ENCODE peak calls at places on chromosomes 7 and 10, in nine cellular contexts. P is adrenal gland; X is lung; W is testis; Y is ascending aorta; E is OCI-LY7; K is right lobe of liver; M is psoas muscle; F is CD4-positive, alpha-beta T cell. H is an unnamed sample.

GRCh38 chr10:18469125-18469524 is 182.3 kb downstream of the NSUN6 start:
- DNase-seq in E (no peak), P (no peak), X (no peak), M (no peak), F (no peak), K (no peak), W (no peak), Y (no peak), H (no peak)

GRCh38 chr7:115844857-115845256 is 185.7 kb downstream of the TFEC start:
- DNase-seq in P (no peak), W (no peak), F (no peak), M (no peak), Y (no peak), K (no peak), X (no peak), E (no peak), H (no peak)

GRCh38 chr10:77105756-77106155 is 531.9 kb downstream of the KCNMA1 start:
- DNase-seq in P (no peak), X (no peak), Y (no peak), W (no peak), F (no peak), E (no peak), K (no peak), M (no peak), H (no peak)

GRCh38 chr7:82359426-82359825 is 84.2 kb downstream of the CACNA2D1 start:
- DNase-seq in F (no peak), M (no peak), X (no peak), K (no peak), W (no peak), Y (no peak), E (no peak), P (no peak), H (no peak)

GRCh38 chr7:47335071-47335470 is 246.8 kb downstream of the TNS3 start:
- DNase-seq in W (no peak), E (no peak), Y (no peak), K (no peak), M (no peak), X (no peak), P (no peak), F (no peak), H (no peak)

GRCh38 chr10:43913676-43914235 is 265.1 kb upstream of the ZNF32 start:
- DNase-seq in M (no peak), Y (no peak), P (no peak), W (no peak), F (no peak), K (no peak), E (peak; percentile 8), X (no peak), H (no peak)

GRCh38 chr7:50182734-50183133 is 89.7 kb upstream of the ZPBP start:
- DNase-seq in F (no peak), W (no peak), Y (no peak), E (no peak), X (no peak), K (no peak), M (no peak), P (no peak), H (no peak)

GRCh38 chr7:80790877-80791276 is 128.0 kb downstream of the SEMA3C start:
- DNase-seq in P (no peak), Y (no peak), M (no peak), E (no peak), W (peak; percentile 33), K (no peak), F (no peak), X (no peak), H (no peak)

GRCh38 chr7:25311346-25311745 is 83.1 kb upstream of the NPVF start:
- DNase-seq in W (no peak), Y (no peak), K (no peak), X (no peak), F (no peak), M (no peak), P (no peak), E (no peak), H (no peak)

GRCh38 chr7:100878013-100878412 is 3.1 kb downstream of the SRRT start:
- DNase-seq in K (no peak), W (no peak), M (no peak), Y (no peak), X (no peak), F (no peak), P (no peak), E (no peak), H (no peak)

GRCh38 chr7:76396039-76396732 is 13.3 kb downstream of the SSC4D start:
- DNase-seq in F (no peak), M (no peak), X (no peak), W (no peak), P (no peak), E (no peak), Y (no peak), K (no peak), H (no peak)

GRCh38 chr10:90020506-90020905 is 319.1 kb downstream of the KIF20B start:
- DNase-seq in F (no peak), W (no peak), E (no peak), M (no peak), X (no peak), P (no peak), K (no peak), Y (no peak), H (no peak)

GRCh38 chr10:1057106-1057657 is 997 bp downstream of the WDR37 start:
- DNase-seq in K (no peak), F (no peak), E (peak; percentile 36), M (no peak), X (no peak), Y (no peak), P (no peak), W (peak; percentile 29), H (no peak)

GRCh38 chr10:91049961-91050360 is 129.1 kb upstream of the ANKRD1 start:
- DNase-seq in X (no peak), P (no peak), W (no peak), K (no peak), Y (no peak), M (no peak), E (no peak), F (no peak), H (no peak)

GRCh38 chr7:109246330-109247077 is 676.8 kb downstream of the DNAJB9 start:
- DNase-seq in F (no peak), Y (no peak), K (no peak), E (no peak), X (no peak), M (no peak), W (peak; percentile 20), P (no peak), H (no peak)

GRCh38 chr10:9222917-9223316 is 1168.4 kb downstream of the GATA3 start:
- DNase-seq in E (no peak), K (no peak), X (no peak), M (no peak), F (no peak), P (no peak), W (no peak), Y (no peak), H (no peak)

GRCh38 chr10:58439632-58440364 is 54.6 kb downstream of the TFAM start:
- DNase-seq in K (no peak), W (no peak), P (no peak), X (no peak), E (no peak), F (no peak), Y (no peak), M (no peak), H (no peak)

GRCh38 chr10:35643151-35643975 is 1.3 kb upstream of the FZD8 start:
- DNase-seq in K (peak; percentile 81), X (peak; percentile 65), M (peak; percentile 77), E (no peak), P (peak; percentile 70), F (no peak), W (peak; percentile 89), Y (peak; percentile 31), H (no peak)

GRCh38 chr7:44087914-44088838 is 5.8 kb upstream of the POLM start:
- DNase-seq in W (peak; percentile 63), P (no peak), Y (peak; percentile 67), E (no peak), M (peak; percentile 84), X (no peak), K (peak; percentile 83), F (no peak), H (no peak)

DNA sequence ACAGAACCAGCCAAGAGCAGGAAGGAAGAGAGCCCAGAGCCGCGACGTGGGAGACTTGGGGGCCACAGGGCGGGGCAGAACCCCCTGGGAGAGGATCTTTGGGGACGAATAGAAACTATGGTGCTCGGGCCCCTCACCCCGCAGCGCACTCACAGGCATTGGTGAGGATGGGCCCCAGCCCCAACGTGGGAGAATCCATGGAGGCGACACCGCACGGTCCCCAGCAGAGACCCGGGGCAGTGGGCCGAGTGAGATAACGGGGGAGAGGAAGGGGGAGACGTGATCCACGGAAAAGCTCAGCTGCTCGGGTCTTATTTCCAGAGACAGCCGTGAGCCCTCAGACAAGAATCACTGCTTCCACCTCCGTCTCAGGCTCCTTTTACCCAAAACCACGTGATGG is 222.4 kb downstream of the TCERG1L start:
- DNase-seq in K (no peak), Y (no peak), X (no peak), P (no peak), W (no peak), E (no peak), F (no peak), M (no peak), H (no peak)
- H3K9me3 ChIP-seq in K (no peaks in the 10 kb centered on the region), Y (no peaks in the 10 kb centered on the region), X (no peaks in the 10 kb centered on the region), P (no peaks in the 10 kb centered on the region), W (no peaks in the 10 kb centered on the region), E (no peaks in the 10 kb centered on the region), F (no peaks in the 10 kb centered on the region), M (no peaks in the 10 kb centered on the region), H (no peaks in the 10 kb centered on the region)

GRCh38 chr7:154953006-154953684 is 49.8 kb downstream of the PAXIP1 start:
- DNase-seq in F (peak; percentile 65), P (peak; percentile 77), E (peak; percentile 58), X (peak; percentile 40), M (peak; percentile 55), K (no peak), Y (no peak), W (peak; percentile 81), H (peak; percentile 75)
- TF ChIP-seq CTCF in F (peak; percentile 67), P (peak; percentile 61), E (peak; percentile 89), X (peak; percentile 27), M (peak; percentile 51), K (peak; percentile 51), Y (peak; percentile 48), W (peak; percentile 33), H (peak; percentile 65)

DNA sequence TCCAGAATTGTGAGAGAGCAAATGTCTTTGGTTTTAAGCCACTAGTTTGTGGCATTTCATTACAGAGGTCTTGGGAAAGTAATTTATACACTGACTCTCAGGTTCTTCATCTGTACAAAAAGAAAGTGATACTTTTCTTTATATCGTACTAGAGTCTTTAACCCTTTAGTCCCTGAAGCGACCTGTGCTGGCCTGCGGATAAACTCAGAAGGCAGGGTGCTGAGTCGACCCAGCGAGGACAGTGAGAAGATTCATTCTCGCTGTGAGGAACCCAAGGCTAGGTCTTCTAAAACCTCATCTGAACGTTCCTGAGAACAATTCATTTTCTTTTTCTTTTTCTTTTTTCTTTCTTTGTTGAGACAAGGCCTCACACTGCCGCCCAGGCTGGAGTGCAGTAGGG is 514.2 kb upstream of the MGMT start:
- DNase-seq in W (no peak), E (no peak), M (no peak), K (no peak), X (no peak), F (no peak), P (no peak), Y (no peak), H (no peak)
- H3K9me3 ChIP-seq in W (no peaks in the 10 kb centered on the region), E (no peaks in the 10 kb centered on the region), M (no peaks in the 10 kb centered on the region), K (no peaks in the 10 kb centered on the region), X (no peaks in the 10 kb centered on the region), F (no peaks in the 10 kb centered on the region), P (no peaks in the 10 kb centered on the region), Y (no peaks in the 10 kb centered on the region), H (no peaks in the 10 kb centered on the region)

GRCh38 chr10:30320248-30320647 is 28.8 kb downstream of the MTPAP start:
- DNase-seq in X (no peak), M (no peak), W (no peak), Y (no peak), P (no peak), K (no peak), E (no peak), F (no peak), H (no peak)

GRCh38 chr10:30324448-30325110 is 24.5 kb downstream of the MTPAP start:
- DNase-seq in E (no peak), K (no peak), W (no peak), M (no peak), Y (no peak), P (no peak), F (no peak), X (no peak), H (no peak)
- TF ChIP-seq CTCF in E (no peak), K (no peak), W (no peak), M (no peak), Y (no peak), P (no peak), F (no peak), X (no peak), H (no peak)